ENCODE peak calls at places on chromosomes 11 and 22, in four cellular contexts. V is heart left ventricle, M is breast epithelium, N is BE2C. Y is an unnamed sample.

GRCh38 chr11:272195-272930 is 5.8 kb upstream of the NLRP6 start:
- DNase-seq in V (no peak), M (no peak), N (no peak), Y (no peak)

GRCh38 chr11:45023065-45023365 is 72.3 kb upstream of the TP53I11 start:
- DNase-seq in V (no peak), M (no peak), N (no peak), Y (no peak)

GRCh38 chr11:8265681-8266241 is 2.1 kb upstream of the LMO1 start:
- DNase-seq in V (no peak), M (peak), N (no peak), Y (no peak)

GRCh38 chr11:104134760-104135159 is 29.2 kb downstream of the PDGFD start:
- DNase-seq in V (no peak), M (no peak), N (peak), Y (no peak)

GRCh38 chr11:129189646-129190045 is 2.5 kb downstream of the ARHGAP32 start:
- DNase-seq in V (no peak), M (no peak), N (no peak), Y (no peak)

GRCh38 chr11:42870480-42870879 is 441.3 kb upstream of the API5 start:
- DNase-seq in V (no peak), M (no peak), N (no peak), Y (no peak)

GRCh38 chr22:35450824-35451541 is 51.0 kb downstream of the MCM5 start:
- DNase-seq in V (no peak), M (no peak), N (no peak), Y (no peak)

GRCh38 chr11:74341926-74342325 is 30.5 kb upstream of the P4HA3 start:
- DNase-seq in V (no peak), M (no peak), N (no peak), Y (no peak)

GRCh38 chr22:50705219-50705691 is 32.6 kb downstream of the SHANK3 start:
- DNase-seq in V (peak), M (no peak), N (peak), Y (no peak)

GRCh38 chr11:132648841-132649240 is 883.5 kb downstream of the OPCML start:
- DNase-seq in V (no peak), M (no peak), N (no peak), Y (no peak)

GRCh38 chr22:45731041-45731797 is 59.6 kb downstream of the ATXN10 start:
- DNase-seq in V (no peak), M (no peak), N (no peak), Y (no peak)

GRCh38 chr11:46333129-46333947 is 13.9 kb upstream of the DGKZ start:
- DNase-seq in V (no peak), M (no peak), N (no peak), Y (no peak)

GRCh38 chr11:12888525-12889158 is 120.5 kb upstream of the RASSF10 start:
- DNase-seq in V (peak), M (peak), N (peak), Y (peak)

GRCh38 chr11:6251120-6251733 is 8.4 kb upstream of the CCKBR start:
- DNase-seq in V (peak), M (peak), N (peak), Y (no peak)

GRCh38 chr11:134616048-134616447 is 204.0 kb upstream of the B3GAT1 start:
- DNase-seq in V (no peak), M (no peak), N (no peak), Y (peak)

GRCh38 chr11:58006940-58007339 is 16.7 kb upstream of the OR9Q1 start:
- DNase-seq in V (no peak), M (no peak), N (no peak), Y (no peak)

GRCh38 chr11:72584293-72584921 is 89.8 kb downstream of the PDE2A start:
- DNase-seq in V (peak), M (no peak), N (no peak), Y (no peak)

GRCh38 chr22:46613606-46613997 is 6.6 kb upstream of the GRAMD4 start:
- DNase-seq in V (no peak), M (no peak), N (no peak), Y (no peak)

GRCh38 chr11:110297726-110298297 is 1.4 kb upstream of the RDX start:
- DNase-seq in V (no peak), M (no peak), N (no peak), Y (no peak)

GRCh38 chr22:24107668-24108067 is 73.6 kb upstream of the SUSD2 start:
- DNase-seq in V (peak), M (peak), N (no peak), Y (no peak)

GRCh38 chr22:19517171-19517500 is 7.1 kb downstream of the CLDN5 start:
- DNase-seq in V (no peak), M (no peak), N (no peak), Y (no peak)

GRCh38 chr22:38477515-38477914 is 9.6 kb downstream of the KDELR3 start:
- DNase-seq in V (no peak), M (no peak), N (no peak), Y (no peak)

GRCh38 chr11:104164028-104164520 is at the start of gene PDGFD:
- DNase-seq in V (peak), M (peak), N (peak), Y (peak)

GRCh38 chr11:15665368-15665871 is 550.7 kb downstream of the INSC start:
- DNase-seq in V (no peak), M (no peak), N (no peak), Y (peak)

GRCh38 chr22:19765477-19766234 is 5.1 kb downstream of the TBX1 start:
- DNase-seq in V (peak), M (no peak), N (no peak), Y (no peak)

GRCh38 chr11:124446926-124447325 is 1.4 kb upstream of the OR8B8 start:
- DNase-seq in V (no peak), M (no peak), N (no peak), Y (no peak)

GRCh38 chr11:66467034-66467659 is 442 bp downstream of the PELI3 start:
- DNase-seq in V (no peak), M (no peak), N (no peak), Y (no peak)

GRCh38 chr11:112212290-112212689 is 13.9 kb upstream of the PTS start:
- DNase-seq in V (no peak), M (no peak), N (no peak), Y (no peak)

GRCh38 chr11:13923182-13923581 is 39.3 kb upstream of the SPON1 start:
- DNase-seq in V (no peak), M (no peak), N (no peak), Y (no peak)

GRCh38 chr22:36467042-36467810 is 14.2 kb downstream of the TXN2 start:
- DNase-seq in V (peak), M (no peak), N (peak), Y (no peak)

GRCh38 chr11:91366186-91366585 is 858.4 kb upstream of the FAT3 start:
- DNase-seq in V (no peak), M (no peak), N (no peak), Y (no peak)

GRCh38 chr11:117668291-117668690 is 128.7 kb downstream of the DSCAML1 start:
- DNase-seq in V (no peak), M (no peak), N (no peak), Y (no peak)

GRCh38 chr22:43470218-43470617 is 58.4 kb downstream of the MPPED1 start:
- DNase-seq in V (no peak), M (no peak), N (no peak), Y (no peak)

GRCh38 chr22:46289244-46289891 is 7.3 kb upstream of the GTSE1 start:
- DNase-seq in V (no peak), M (no peak), N (no peak), Y (no peak)

GRCh38 chr11:33324211-33324985 is 67.2 kb downstream of the HIPK3 start:
- DNase-seq in V (no peak), M (no peak), N (no peak), Y (no peak)

GRCh38 chr11:33320814-33321330 is 63.7 kb downstream of the HIPK3 start:
- DNase-seq in V (no peak), M (no peak), N (no peak), Y (no peak)

GRCh38 chr11:33321483-33321882 is 64.3 kb downstream of the HIPK3 start:
- DNase-seq in V (no peak), M (no peak), N (no peak), Y (no peak)

GRCh38 chr11:33325456-33325855 is 68.3 kb downstream of the HIPK3 start:
- DNase-seq in V (no peak), M (no peak), N (no peak), Y (no peak)

GRCh38 chr11:33323421-33323820 is 66.2 kb downstream of the HIPK3 start:
- DNase-seq in V (no peak), M (no peak), N (no peak), Y (no peak)
- TF ChIP-seq CTCF in V (no peak), M (no peak), N (no peak), Y (peak)

DNA sequence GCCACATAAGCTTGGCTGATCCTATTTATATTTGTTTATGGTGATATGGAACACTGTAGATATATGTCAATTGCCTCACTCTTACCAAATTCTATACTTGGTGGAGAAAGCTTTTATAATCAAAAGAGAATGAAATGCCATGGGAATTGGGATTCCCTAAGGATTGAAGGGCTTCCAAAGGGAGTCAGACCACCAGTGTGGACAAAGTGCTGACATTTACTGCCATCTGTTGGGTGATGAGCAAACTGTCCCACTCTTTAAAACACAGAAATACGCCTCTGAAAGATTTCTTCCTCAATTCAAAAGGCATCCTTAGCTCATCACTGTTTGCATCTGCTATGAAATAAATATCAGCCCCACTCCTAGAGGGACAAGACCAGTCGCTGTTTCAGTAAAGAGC is 7.1 kb downstream of the SLC1A2 start:
- DNase-seq in V (no peak), M (no peak), N (no peak), Y (no peak)
- TF ChIP-seq CTCF in V (peak), M (no peak), N (peak), Y (peak)

GRCh38 chr11:83125577-83125976 is 31.4 kb upstream of the PCF11 start:
- DNase-seq in V (no peak), M (no peak), N (no peak), Y (no peak)
- TF ChIP-seq CTCF in V (no peak), M (no peak), N (no peak), Y (no peak)

GRCh38 chr11:126791446-126791845 is 209.1 kb downstream of the KIRREL3 start:
- DNase-seq in V (no peak), M (no peak), N (no peak), Y (no peak)
- TF ChIP-seq CTCF in V (no peak), M (no peak), N (no peak), Y (no peak)

Y was measured in osteocyte.